ENCODE peak calls at places on chromosomes 4 and X, in four cellular contexts. I is RWPE1, W is cardiac fibroblast, P is left ventricle myocardium inferior. M is an unnamed sample.

GRCh38 chr4:185238261-185238681 is 28.9 kb downstream of the SNX25 start:
- DNase-seq in W (peak; percentile 85), P (no peak), I (no peak), M (no peak)

GRCh38 chr4:65645185-65645584 is 25.1 kb downstream of the EPHA5 start:
- DNase-seq in I (peak; percentile 38), P (no peak), W (peak; percentile 24), M (peak; percentile 11)

GRCh38 chr4:80463509-80463908 is 128.0 kb downstream of the CFAP299 start:
- DNase-seq in P (no peak), W (no peak), I (no peak), M (no peak)

GRCh38 chr4:71333368-71333767 is 5.5 kb upstream of the SLC4A4 start:
- DNase-seq in W (no peak), P (no peak), I (no peak), M (no peak)

GRCh38 chrX:94830717-94831116 is 1156.7 kb downstream of the FAM133A start:
- DNase-seq in P (no peak), I (no peak), W (no peak), M (no peak)

GRCh38 chr4:83662204-83662603 is 126.3 kb downstream of the GPAT3 start:
- DNase-seq in P (no peak), I (no peak), W (no peak), M (no peak)

GRCh38 chr4:17335371-17335770 is 176.5 kb downstream of the QDPR start:
- DNase-seq in I (no peak), W (no peak), P (no peak), M (no peak)

GRCh38 chr4:135508006-135508714 is 1306.6 kb upstream of the PABPC4L start:
- DNase-seq in W (peak; percentile 90), P (no peak), I (peak; percentile 78), M (peak; percentile 70)

GRCh38 chr4:15153662-15154061 is 151.4 kb downstream of the CPEB2 start:
- DNase-seq in W (peak; percentile 36), P (no peak), I (no peak), M (no peak)

GRCh38 chr4:141132689-141133145 is 552 bp downstream of the RNF150 start:
- DNase-seq in I (peak; percentile 15), P (peak; percentile 59), W (peak; percentile 25), M (no peak)

GRCh38 chrX:106730385-106730784 is 3.9 kb downstream of the RNF128 start:
- DNase-seq in I (no peak), P (no peak), W (no peak), M (no peak)

GRCh38 chrX:102659790-102660757 is 8.8 kb downstream of the GPRASP1 start:
- DNase-seq in W (peak; percentile 69), I (peak; percentile 62), P (peak; percentile 86), M (no peak)

GRCh38 chr4:24793219-24794005 is 2.0 kb upstream of the SOD3 start:
- DNase-seq in I (peak; percentile 39), W (peak; percentile 37), P (no peak), M (peak; percentile 54)

GRCh38 chr4:184163813-184164212 is 53.9 kb downstream of the ENPP6 start:
- DNase-seq in W (no peak), I (peak; percentile 45), P (peak; percentile 42), M (peak; percentile 53)

GRCh38 chr4:186660403-186660802 is 63.3 kb downstream of the FAT1 start:
- DNase-seq in I (no peak), W (no peak), P (no peak), M (no peak)

GRCh38 chr4:8817813-8818062 is 53.9 kb downstream of the HMX1 start:
- DNase-seq in W (no peak), I (no peak), P (no peak), M (no peak)

GRCh38 chrX:120690941-120691340 is 61.1 kb upstream of the C1GALT1C1 start:
- DNase-seq in W (no peak), I (no peak), P (no peak), M (no peak)

GRCh38 chrX:120692319-120692718 is 62.5 kb upstream of the C1GALT1C1 start:
- DNase-seq in W (no peak), I (no peak), P (no peak), M (no peak)

GRCh38 chrX:120690344-120690743 is 60.5 kb upstream of the C1GALT1C1 start:
- DNase-seq in I (no peak), W (no peak), P (no peak), M (no peak)
- TF ChIP-seq CTCF in I (no peak), W (no peak), P (no peak), M (no peak)

GRCh38 chrX:121323337-121323736 is 275.9 kb downstream of the GLUD2 start:
- DNase-seq in P (no peak), I (no peak), W (no peak), M (no peak)

GRCh38 chrX:121322159-121322558 is 274.7 kb downstream of the GLUD2 start:
- DNase-seq in W (no peak), P (no peak), I (peak; percentile 1), M (peak; percentile 27)
- TF ChIP-seq CTCF in W (no peak), P (no peak), I (no peak), M (peak; percentile 22)

GRCh38 chrX:130575831-130576404 is 174.1 kb downstream of the RBMX2 start:
- DNase-seq in W (peak; percentile 55), P (peak; percentile 15), I (peak; percentile 11), M (peak; percentile 58)
- TF ChIP-seq CTCF in W (peak; percentile 72), P (peak; percentile 72), I (peak; percentile 64), M (peak; percentile 72)

DNA sequence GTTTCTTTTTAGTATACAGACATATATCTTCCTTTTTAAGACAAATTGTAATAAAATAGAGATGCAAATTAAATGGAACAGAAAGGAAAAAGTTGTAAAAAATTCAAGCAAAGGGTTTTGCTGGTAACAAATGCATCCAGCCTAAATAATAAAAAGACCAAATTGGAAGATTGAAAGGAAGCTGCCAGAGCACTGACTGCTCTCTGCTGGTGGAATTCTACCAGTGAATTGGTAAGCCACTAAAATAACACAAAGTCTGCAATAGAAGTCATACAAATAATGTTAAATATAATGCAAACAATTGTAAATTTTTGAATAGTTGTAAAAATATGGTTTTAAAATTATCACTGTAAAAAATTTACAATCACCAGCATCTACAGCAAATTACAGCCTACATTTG is 1322.3 kb downstream of the PCDH7 start:
- DNase-seq in P (no peak), I (no peak), W (no peak), M (no peak)
- TF ChIP-seq CTCF in P (no peak), I (no peak), W (no peak), M (no peak)

M was measured in MCF 10A.